ENCODE peak calls at places on chromosomes 2 and 18, in six cellular contexts. D, P, H, Q, V and C are unnamed samples. For H3K4me1 and H3K27me3, the result is how much of the 10 kb centered on the place peaks cover.

GRCh38 chr2:104504331-104505073 is 349.4 kb upstream of the POU3F3 start:
- DNase-seq in P (no peak), V (no peak), H (no peak), D (no peak), Q (no peak), C (no peak)

GRCh38 chr2:220987839-220988238 is 584.3 kb downstream of the EPHA4 start:
- DNase-seq in V (no peak), Q (no peak), D (no peak), H (no peak), P (no peak), C (no peak)

GRCh38 chr2:12728221-12728777 is 11.6 kb downstream of the TRIB2 start:
- DNase-seq in P (no peak), D (peak), H (no peak), Q (no peak), V (no peak), C (no peak)

GRCh38 chr2:15127876-15128275 is 433.3 kb downstream of the NBAS start:
- DNase-seq in H (no peak), Q (no peak), V (no peak), D (no peak), P (no peak), C (no peak)

GRCh38 chr18:45957100-45957499 is 10.0 kb downstream of the EPG5 start:
- DNase-seq in D (no peak), H (no peak), P (no peak), Q (no peak), V (peak), C (no peak)

GRCh38 chr2:241561811-241562210 is 3.3 kb downstream of the BOK start:
- DNase-seq in P (peak), Q (peak), D (no peak), H (peak), V (peak), C (peak)

GRCh38 chr2:194382221-194382620 is 1274.8 kb upstream of the SLC39A10 start:
- DNase-seq in P (no peak), H (no peak), Q (no peak), D (no peak), V (no peak), C (no peak)

GRCh38 chr2:96839288-96839874 is 4.4 kb downstream of the ANKRD23 start:
- DNase-seq in P (peak), D (peak), H (peak), V (no peak), Q (no peak), C (no peak)

DNA sequence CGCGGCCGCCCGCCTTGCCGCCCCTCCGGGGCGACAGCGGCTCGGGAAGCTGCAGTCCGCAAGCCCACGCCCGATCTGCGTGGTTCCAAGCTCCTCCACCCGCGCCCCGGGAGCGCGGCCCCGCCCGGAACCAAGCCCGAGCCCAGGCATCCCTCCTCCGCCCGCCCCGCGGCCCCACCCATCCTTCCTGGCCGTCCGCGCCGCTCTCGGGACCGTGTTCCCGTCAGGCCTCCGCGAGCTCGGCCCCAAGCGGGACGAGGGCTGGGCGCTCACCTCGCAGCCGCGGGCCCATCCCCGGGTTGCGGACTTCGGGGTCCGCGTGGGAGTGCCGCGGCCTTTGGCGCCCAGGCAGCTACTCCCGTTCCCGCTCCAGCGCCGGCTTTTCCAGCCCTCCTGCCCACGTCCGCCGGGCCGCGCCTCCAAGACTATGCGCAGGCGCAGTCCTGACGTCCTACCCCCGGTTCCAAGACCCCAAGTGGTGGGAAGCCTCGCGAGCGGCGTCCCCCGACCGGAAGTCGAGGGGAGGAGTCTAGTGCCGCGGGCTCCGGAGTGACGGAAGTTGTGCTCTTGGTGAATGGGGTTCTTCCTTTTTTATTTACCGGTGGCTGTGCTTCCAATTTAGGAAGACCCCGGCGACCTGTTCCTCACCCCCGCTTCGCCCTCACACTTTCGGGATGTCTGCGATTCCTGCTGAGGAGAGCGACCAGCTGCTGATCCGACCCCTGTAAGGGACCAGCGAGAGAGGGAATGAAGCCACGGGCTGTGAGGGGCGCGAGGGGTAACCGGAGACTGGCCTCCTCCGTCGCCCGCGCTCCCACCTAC is at the start of the genes CPSF3 and ITGB1BP1:
- DNase-seq in D (peak), P (peak), H (peak), Q (peak), V (peak), C (peak)
- H3K4me1 ChIP-seq in D (under half), P (under half), H (under half), Q (under half), V (under half), C (under half)

GRCh38 chr18:79786781-79787526 is 10.8 kb upstream of the KCNG2 start:
- DNase-seq in Q (no peak), H (no peak), D (no peak), P (no peak), V (peak), C (no peak)

GRCh38 chr18:79784965-79785770 is 12.6 kb upstream of the KCNG2 start:
- DNase-seq in V (peak), H (no peak), D (no peak), P (peak), Q (no peak), C (no peak)

GRCh38 chr18:79787527-79788095 is 10.1 kb upstream of the KCNG2 start:
- DNase-seq in H (no peak), D (no peak), V (no peak), P (no peak), Q (no peak), C (no peak)

GRCh38 chr18:79785831-79786230 is 11.9 kb upstream of the KCNG2 start:
- DNase-seq in D (no peak), V (no peak), P (no peak), H (no peak), Q (no peak), C (peak)

DNA sequence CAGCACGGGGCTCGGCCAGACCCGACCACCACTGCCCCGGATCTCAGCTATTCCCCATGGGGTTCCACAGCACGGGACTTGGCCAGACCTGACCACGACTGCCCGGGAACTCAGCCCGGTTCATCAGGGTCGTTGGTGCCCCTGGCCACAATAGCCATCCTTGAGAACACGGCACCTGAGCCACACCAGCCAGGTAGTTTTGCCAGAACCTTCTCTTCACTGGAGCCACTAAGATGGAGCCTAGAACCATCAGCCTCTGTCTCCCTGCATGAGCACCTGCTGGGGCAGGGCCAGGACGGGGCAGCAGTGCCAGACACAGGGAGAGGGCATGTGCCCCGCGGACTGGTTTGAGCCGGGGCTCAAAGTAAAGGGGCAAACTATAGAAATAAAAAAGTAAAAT is 11.4 kb upstream of the KCNG2 start:
- DNase-seq in Q (no peak), H (no peak), P (no peak), D (no peak), V (no peak), C (no peak)
- H3K27me3 ChIP-seq in Q (under half), H (half or more), P (under half), D (under half), V (under half), C (under half)

GRCh38 chr2:156332452-156333273 is at the start of gene NR4A2:
- DNase-seq in P (peak), Q (peak), V (peak), H (peak), D (peak), C (peak)

GRCh38 chr2:156334496-156335478 is 2.3 kb upstream of the NR4A2 start:
- DNase-seq in V (peak), H (peak), P (peak), Q (peak), D (peak), C (peak)

GRCh38 chr2:156333274-156333950 is 891 bp upstream of the NR4A2 start:
- DNase-seq in H (no peak), Q (no peak), V (no peak), D (peak), P (peak), C (peak)

GRCh38 chr2:156331572-156332451 is 709 bp downstream of the NR4A2 start:
- DNase-seq in D (peak), Q (peak), P (peak), H (peak), V (peak), C (peak)

DNA sequence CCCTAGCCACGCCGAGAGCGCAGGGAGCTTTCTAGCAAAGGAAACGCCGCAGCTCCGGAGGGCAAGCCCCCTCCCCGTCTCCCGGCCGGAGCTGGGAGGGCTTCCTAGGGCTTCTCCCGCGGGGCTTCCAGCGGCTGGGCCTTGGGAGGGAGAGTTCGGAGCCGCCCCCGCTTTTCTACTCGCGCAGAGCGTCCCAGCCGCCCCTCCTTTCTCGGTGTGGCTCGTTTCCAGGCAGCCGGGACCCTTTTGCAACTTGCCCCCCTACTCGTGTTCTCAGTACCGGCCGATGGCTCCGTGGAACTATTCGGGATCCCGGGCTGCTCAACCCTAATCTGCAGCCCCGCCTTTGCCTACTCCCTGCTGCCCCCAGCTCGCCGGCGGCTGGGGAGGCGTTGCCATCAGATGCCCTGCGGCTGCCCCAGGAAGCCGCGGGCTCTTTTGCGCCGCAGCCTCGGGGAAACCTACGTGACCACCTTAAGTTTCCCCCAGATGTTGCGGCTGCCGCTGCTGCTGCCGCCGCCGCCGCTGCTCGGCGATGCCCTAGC is 1.5 kb upstream of the NR4A2 start:
- DNase-seq in P (no peak), D (peak), H (peak), Q (peak), V (peak), C (peak)
- H3K4me3 ChIP-seq in P (peak), D (peak), H (peak), Q (peak), V (peak), C (peak)

DNA sequence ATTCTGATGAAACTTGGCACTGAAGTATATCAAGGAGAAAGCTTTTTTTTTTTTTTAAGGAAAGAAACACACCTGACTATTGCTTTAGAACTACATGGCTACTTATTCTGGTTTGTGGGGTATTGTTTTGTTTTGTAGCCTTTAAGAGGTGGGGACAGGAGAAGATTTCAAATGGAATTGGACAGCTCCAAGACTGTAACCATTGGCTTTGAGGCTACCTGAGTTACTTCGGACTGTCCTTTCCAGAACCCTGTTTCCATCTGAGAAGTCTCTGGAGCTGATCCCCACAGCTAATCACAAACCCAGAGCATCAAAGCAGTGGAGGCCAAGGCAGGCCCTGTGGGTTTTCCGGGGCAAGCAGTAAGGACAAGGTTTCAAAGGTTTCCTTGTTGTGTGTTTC is 4.7 kb downstream of the CDC42EP3 start:
- DNase-seq in P (no peak), Q (no peak), V (no peak), D (no peak), H (no peak), C (no peak)
- H3K4me1 ChIP-seq in P (under half), Q (under half), V (under half), D (under half), H (under half), C (under half)

DNA sequence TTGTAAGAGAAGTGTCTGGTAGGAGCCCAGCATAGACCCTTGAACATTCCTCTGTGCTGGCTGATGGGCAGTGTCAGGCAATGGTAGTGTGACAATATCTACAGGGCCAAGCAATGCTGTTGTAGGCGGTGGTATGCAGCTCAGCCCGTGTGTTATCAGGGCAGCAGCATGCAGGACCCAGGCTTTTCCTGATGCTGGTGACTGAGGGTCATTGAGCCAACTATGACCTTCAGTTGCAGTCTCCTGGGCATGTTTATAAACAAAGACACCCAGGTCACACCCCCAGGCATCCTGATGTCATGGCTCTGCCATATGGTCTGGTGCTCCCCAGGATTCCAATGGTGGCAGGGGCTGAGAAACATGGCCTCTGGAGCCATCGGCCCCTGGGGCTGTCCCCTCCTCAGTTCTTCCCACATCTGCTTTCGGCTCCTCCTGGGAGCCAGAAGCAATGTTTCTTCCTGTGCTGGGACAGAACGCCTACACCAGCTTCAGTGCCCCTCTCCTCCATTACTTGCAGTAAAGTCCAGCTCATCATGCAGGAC is 518.0 kb upstream of the HS6ST1 start:
- DNase-seq in P (no peak), V (no peak), H (no peak), D (no peak), Q (no peak), C (no peak)
- H3K27me3 ChIP-seq in P (under half), V (under half), H (under half), D (under half), Q (under half), C (under half)

GRCh38 chr2:130726614-130727180 is 2.2 kb upstream of the GPR148 start:
- DNase-seq in P (no peak), D (no peak), V (no peak), Q (no peak), H (peak), C (no peak)
- H3K4me3 ChIP-seq in P (peak), D (peak), V (peak), Q (peak), H (peak), C (peak)

DNA sequence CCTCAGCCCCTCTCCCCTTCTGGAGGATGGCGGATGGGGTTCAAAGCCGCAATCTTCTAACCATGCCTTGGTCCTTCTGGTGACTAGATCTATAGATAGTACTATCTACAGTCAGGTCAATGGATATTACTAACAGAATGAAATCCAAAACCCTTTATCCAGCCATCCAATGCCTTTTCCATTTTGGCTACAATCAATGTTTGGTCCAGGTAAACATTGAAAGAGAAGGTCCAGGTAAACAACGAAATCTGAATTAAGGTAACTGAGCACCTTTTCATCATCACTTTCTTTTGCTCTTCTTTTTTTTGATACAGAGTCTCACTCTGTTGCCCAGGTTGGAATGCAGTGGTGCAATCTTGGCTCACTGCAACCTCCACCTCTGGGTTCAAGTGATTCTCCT is 9.7 kb downstream of the PPP4R3B start:
- DNase-seq in D (no peak), V (no peak), Q (no peak), H (no peak), P (no peak), C (no peak)
- H3K4me1 ChIP-seq in D (under half), V (under half), Q (under half), H (under half), P (under half), C (under half)

GRCh38 chr2:114057638-114058037 is 167.7 kb downstream of the ACTR3 start:
- DNase-seq in H (no peak), P (no peak), Q (no peak), D (no peak), V (no peak), C (no peak)
- H3K27me3 ChIP-seq in H (under half), P (under half), Q (under half), D (under half), V (under half), C (under half)